ENCODE peak calls at places on chromosomes 13 and 19, in eight cellular contexts. V is fibroblast of the aortic adventitia, K is coronary artery, Y is AG04450, C is HL-60, R is ascending aorta, D is heart left ventricle, P is HCT116. J is an unnamed sample.
A peak's percentile ranks its signal among the peaks of the same experiment; 100 is the strongest.

GRCh38 chr19:6127716-6128335 is 7.6 kb upstream of the ACSBG2 start:
- DNase-seq in Y (no peak), R (no peak), C (no peak), P (no peak), D (no peak), V (no peak), K (no peak), J (no peak)

GRCh38 chr13:42895781-42896180 is 96.3 kb downstream of the EPSTI1 start:
- DNase-seq in C (no peak), Y (no peak), P (no peak), D (no peak), R (no peak), V (peak; percentile 25), K (no peak), J (no peak)

GRCh38 chr19:41309225-41310030 is 544 bp upstream of the CCDC97 start:
- DNase-seq in P (no peak), R (no peak), V (peak; percentile 43), K (no peak), Y (no peak), C (no peak), D (no peak), J (no peak)

GRCh38 chr19:34220472-34221063 is 33.8 kb upstream of the GARRE1 start:
- DNase-seq in P (peak; percentile 64), R (no peak), D (peak; percentile 40), C (peak; percentile 40), K (no peak), Y (peak; percentile 24), V (peak; percentile 78), J (no peak)

GRCh38 chr13:76656496-76656895 is 229.7 kb downstream of the KCTD12 start:
- DNase-seq in Y (no peak), R (no peak), V (no peak), C (no peak), K (no peak), D (no peak), P (no peak), J (no peak)

GRCh38 chr19:51926784-51927741 is at the start of gene ZNF613:
- DNase-seq in C (peak; percentile 91), P (peak; percentile 94), K (peak; percentile 87), D (peak; percentile 92), R (peak; percentile 47), V (peak; percentile 95), Y (peak; percentile 81), J (peak; percentile 80)

GRCh38 chr13:74920361-74920760 is 561.6 kb downstream of the TBC1D4 start:
- DNase-seq in C (no peak), D (no peak), K (no peak), P (no peak), Y (no peak), V (no peak), R (no peak), J (no peak)

GRCh38 chr19:42207767-42208259 is 9.7 kb downstream of the DEDD2 start:
- DNase-seq in C (no peak), K (no peak), D (peak; percentile 24), V (peak; percentile 62), Y (peak; percentile 49), R (no peak), P (no peak), J (peak; percentile 77)

GRCh38 chr13:95420501-95420900 is 119.2 kb upstream of the ABCC4 start:
- DNase-seq in K (no peak), Y (no peak), V (no peak), D (no peak), P (no peak), R (no peak), C (peak; percentile 27), J (no peak)

GRCh38 chr19:2315818-2316353 is 7.9 kb upstream of the LINGO3 start:
- DNase-seq in P (no peak), C (peak; percentile 90), Y (no peak), R (peak; percentile 50), K (no peak), V (peak; percentile 62), D (peak; percentile 77), J (no peak)

GRCh38 chr19:53091413-53091812 is 11.8 kb downstream of the ZNF160 start:
- DNase-seq in V (no peak), Y (no peak), C (no peak), D (no peak), P (no peak), K (no peak), R (no peak), J (no peak)

GRCh38 chr13:50626031-50626643 is 217.4 kb downstream of the DLEU7 start:
- DNase-seq in K (no peak), Y (no peak), C (peak; percentile 56), R (no peak), V (peak; percentile 70), P (no peak), D (no peak), J (no peak)

GRCh38 chr19:18507727-18508440 is 14.0 kb downstream of the ELL start:
- DNase-seq in D (peak; percentile 54), P (no peak), R (no peak), V (peak; percentile 53), C (no peak), Y (no peak), K (no peak), J (no peak)

GRCh38 chr19:9309974-9310446 is 372 bp upstream of the ZNF699 start:
- DNase-seq in P (peak; percentile 91), C (no peak), V (peak; percentile 92), K (peak; percentile 94), D (peak; percentile 95), R (peak; percentile 65), Y (no peak), J (no peak)

GRCh38 chr13:48318014-48318713 is 14.6 kb downstream of the RB1 start:
- DNase-seq in Y (no peak), K (no peak), P (no peak), R (no peak), C (no peak), V (no peak), D (peak; percentile 52), J (no peak)

GRCh38 chr19:18300930-18301717 is 19.7 kb upstream of the JUND start:
- DNase-seq in C (no peak), D (peak; percentile 95), R (peak; percentile 69), V (peak; percentile 87), Y (no peak), P (no peak), K (peak; percentile 94), J (no peak)

GRCh38 chr13:21058361-21058760 is 3.0 kb downstream of the LATS2 start:
- DNase-seq in P (no peak), R (no peak), Y (no peak), D (no peak), C (no peak), K (no peak), V (peak; percentile 63), J (no peak)

GRCh38 chr13:21063031-21063430 is 1.6 kb upstream of the LATS2 start:
- DNase-seq in K (no peak), P (no peak), Y (no peak), V (no peak), C (no peak), R (no peak), D (no peak), J (no peak)

GRCh38 chr13:21060063-21060826 is 1.1 kb downstream of the LATS2 start:
- DNase-seq in P (no peak), V (peak; percentile 57), D (peak; percentile 56), R (no peak), K (no peak), C (no peak), Y (no peak), J (no peak)

GRCh38 chr13:21060827-21061076 is 634 bp downstream of the LATS2 start:
- DNase-seq in V (no peak), P (no peak), D (no peak), K (no peak), C (no peak), R (no peak), Y (no peak), J (no peak)

DNA sequence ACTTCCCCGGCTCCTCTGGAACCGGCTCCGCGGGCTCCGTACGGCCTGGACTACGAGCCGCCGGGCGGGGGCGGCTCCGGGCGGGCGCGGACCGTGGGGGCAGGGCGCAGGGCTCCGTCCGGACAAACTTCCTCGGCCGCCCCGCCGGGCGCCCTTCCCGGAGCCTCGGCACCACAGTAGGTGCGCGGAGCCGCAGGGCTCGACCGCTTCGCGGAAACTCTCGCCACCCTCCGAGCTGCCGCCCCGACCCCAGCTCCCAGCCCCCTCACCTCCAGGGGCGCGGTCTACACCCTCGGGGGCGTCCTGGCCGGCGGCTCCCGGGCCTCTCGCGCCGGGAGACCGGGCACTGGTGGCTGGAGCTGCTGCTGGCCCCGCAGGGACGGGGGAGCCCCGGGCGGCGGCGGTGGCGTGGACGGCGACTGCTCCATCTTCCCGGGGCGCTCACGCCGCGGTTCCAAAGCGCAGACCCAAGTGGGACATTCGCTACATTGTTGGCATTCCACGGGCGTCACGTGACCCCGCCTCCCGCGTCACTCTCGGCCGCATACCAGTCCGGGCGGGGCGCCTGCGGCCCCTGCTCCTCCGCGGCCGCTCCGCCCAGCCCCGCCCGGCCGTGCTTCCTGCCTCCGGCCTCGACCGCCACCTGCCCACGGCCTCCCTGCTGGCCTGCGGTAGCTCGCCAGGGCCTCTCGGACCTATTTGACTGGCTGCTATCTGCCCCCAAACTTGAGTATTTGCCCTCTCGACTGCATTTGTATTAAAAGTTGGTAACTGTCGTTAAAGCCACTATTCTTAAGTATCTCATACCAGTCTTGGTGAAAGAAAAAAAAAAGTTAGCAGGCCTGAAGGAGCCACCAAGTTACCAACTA is at the start of gene LATS2:
- DNase-seq in Y (peak; percentile 83), C (peak; percentile 70), P (peak; percentile 82), K (peak; percentile 98), R (peak; percentile 82), D (peak; percentile 97), V (peak; percentile 94), J (peak; percentile 59)
- TF ChIP-seq CTCF in Y (peak; percentile 18), C (no peak), P (no peak), K (peak; percentile 4), R (no peak), D (peak; percentile 23), V (peak; percentile 14), J (no peak)

GRCh38 chr19:7505682-7506384 is 10.1 kb upstream of the ZNF358 start:
- DNase-seq in K (no peak), P (no peak), R (no peak), Y (no peak), V (no peak), D (no peak), C (no peak), J (no peak)
- H3K4me3 ChIP-seq in K (peak overlapping the region; percentile 22), P (peak overlapping the region; percentile 63), R (peak overlapping the region; percentile 28), Y (no peak overlapping the region), V (no peak overlapping the region), D (no peak overlapping the region), C (no peak overlapping the region), J (no peak overlapping the region)

DNA sequence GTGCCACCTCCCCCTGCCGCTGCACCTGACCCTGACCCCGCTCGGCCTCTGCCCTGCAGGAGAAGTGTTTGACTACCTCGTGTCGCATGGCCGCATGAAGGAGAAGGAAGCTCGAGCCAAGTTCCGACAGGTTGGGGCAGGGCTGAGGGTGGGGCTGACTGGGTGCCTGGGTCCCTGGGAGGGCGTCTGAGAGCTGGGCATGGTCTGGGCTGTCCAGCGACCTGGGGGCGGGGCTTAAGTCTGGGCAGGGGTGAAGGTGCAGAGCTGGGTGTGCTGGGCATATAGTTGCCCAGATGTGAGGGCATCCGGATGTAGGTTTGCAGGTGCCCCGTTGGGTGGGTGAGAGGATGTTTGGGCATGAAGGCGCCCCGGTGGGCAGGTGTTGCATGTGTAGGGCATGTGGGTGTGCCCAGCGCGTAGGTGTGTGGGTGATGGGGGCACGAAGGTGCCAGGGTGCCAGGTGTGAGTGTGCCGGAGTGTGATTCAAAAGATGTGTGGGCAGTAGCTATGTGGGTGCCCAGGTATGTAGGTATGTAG is 13.8 kb downstream of the MARK4 start:
- DNase-seq in C (no peak), R (no peak), P (no peak), K (no peak), Y (no peak), V (no peak), D (no peak), J (no peak)
- TF ChIP-seq CTCF in C (no peak), R (no peak), P (no peak), K (no peak), Y (no peak), V (no peak), D (no peak), J (no peak)

GRCh38 chr13:73702419-73703071 is 431.7 kb downstream of the KLF12 start:
- DNase-seq in R (no peak), P (no peak), Y (no peak), V (no peak), D (no peak), K (no peak), C (no peak), J (no peak)
- H3K4me3 ChIP-seq in R (no peak overlapping the region), P (no peak overlapping the region), Y (no peak overlapping the region), V (no peak overlapping the region), D (no peak overlapping the region), K (no peak overlapping the region), C (no peak overlapping the region), J (no peak overlapping the region)

J was measured in HFF-Myc.